ENCODE peak calls at places on chromosome 1, in nine cellular contexts. Q is GM12892, W is left cardiac atrium, B is spleen, S is pancreas, K is GM13977, E is occipital lobe, J is brain microvascular endothelial cell, Y is GM19239. H is an unnamed sample.

GRCh38 chr1:97943354-97943753 is 22.5 kb upstream of the DPYD start:
- DNase-seq in Q (no peak), W (no peak), B (no peak), S (no peak), K (no peak), E (no peak), J (peak), Y (no peak), H (peak)

GRCh38 chr1:184270556-184270955 is 116.3 kb upstream of the C1orf21 start:
- DNase-seq in Q (no peak), W (no peak), B (no peak), S (no peak), K (no peak), E (no peak), J (peak), Y (no peak), H (peak)

GRCh38 chr1:151993084-151993733 is 450 bp downstream of the S100A10 start:
- DNase-seq in Q (peak), W (peak), B (peak), S (no peak), K (no peak), E (no peak), J (no peak), Y (no peak), H (no peak)

GRCh38 chr1:77218477-77219165 is 609 bp downstream of the PIGK start:
- DNase-seq in Q (no peak), W (no peak), B (no peak), S (no peak), K (peak), E (no peak), J (peak), Y (no peak), H (no peak)

GRCh38 chr1:47568763-47569162 is 130.9 kb downstream of the FOXD2 start:
- DNase-seq in Q (no peak), W (no peak), B (peak), S (no peak), K (no peak), E (no peak), J (no peak), Y (no peak), H (no peak)

GRCh38 chr1:148264374-148265276 is 112.5 kb upstream of the NBPF11 start:
- DNase-seq in Q (no peak), W (no peak), B (no peak), S (no peak), K (no peak), E (no peak), J (peak), Y (no peak), H (peak)

GRCh38 chr1:183783896-183784637 is 20.9 kb upstream of the RGL1 start:
- DNase-seq in Q (no peak), W (peak), B (no peak), S (peak), K (no peak), E (no peak), J (peak), Y (no peak), H (peak)

GRCh38 chr1:32101233-32101681 is 6.6 kb upstream of the KPNA6 start:
- DNase-seq in Q (no peak), W (no peak), B (peak), S (no peak), K (no peak), E (no peak), J (peak), Y (no peak), H (peak)

GRCh38 chr1:239814306-239814881 is 277.3 kb upstream of the FMN2 start:
- DNase-seq in Q (no peak), W (no peak), B (no peak), S (no peak), K (no peak), E (peak), J (peak), Y (no peak), H (peak)

GRCh38 chr1:241482761-241483250 is 36.7 kb downstream of the FH start:
- DNase-seq in Q (no peak), W (no peak), B (no peak), S (no peak), K (no peak), E (no peak), J (peak), Y (no peak), H (peak)

H was measured in AG20443.